ENCODE peak calls at places on chromosomes 13 and 19, in four cellular contexts. X is OCI-LY7, H is osteoblast, N is DMS53. F is an unnamed sample.

GRCh38 chr13:82062772-82063171 is 1721.8 kb upstream of the SPRY2 start:
- DNase-seq in X (no peak), H (no peak), N (no peak), F (no peak)

GRCh38 chr13:75836441-75836840 is 200.3 kb downstream of the LMO7 start:
- DNase-seq in X (no peak), H (no peak), N (peak), F (no peak)

GRCh38 chr13:97285221-97285955 is 63.3 kb downstream of the MBNL2 start:
- DNase-seq in X (no peak), H (no peak), N (no peak), F (no peak)

GRCh38 chr19:46015961-46016425 is 6.9 kb downstream of the PGLYRP1 start:
- DNase-seq in X (no peak), H (no peak), N (peak), F (no peak)

GRCh38 chr13:91699863-91700262 is 301.4 kb downstream of the GPC5 start:
- DNase-seq in X (no peak), H (no peak), N (no peak), F (no peak)

GRCh38 chr19:43594710-43595604 is 977 bp downstream of the IRGQ start:
- DNase-seq in X (peak), H (peak), N (peak), F (peak)

GRCh38 chr19:46697142-46697960 is 19.6 kb downstream of the PRKD2 start:
- DNase-seq in X (peak), H (peak), N (peak), F (peak)

GRCh38 chr19:35241417-35241816 is 7.4 kb upstream of the LSR start:
- DNase-seq in X (no peak), H (no peak), N (no peak), F (peak)

GRCh38 chr19:56383826-56384605 is 9.3 kb downstream of the ZNF582 start:
- DNase-seq in X (no peak), H (peak), N (no peak), F (no peak)

GRCh38 chr13:50587839-50588373 is 255.6 kb downstream of the DLEU7 start:
- DNase-seq in X (no peak), H (peak), N (no peak), F (no peak)

GRCh38 chr13:99995503-99996176 is 14.1 kb downstream of the ZIC2 start:
- DNase-seq in X (no peak), H (peak), N (peak), F (no peak)

GRCh38 chr13:48559638-48560320 is 26.9 kb upstream of the RCBTB2 start:
- DNase-seq in X (no peak), H (peak), N (no peak), F (no peak)

GRCh38 chr19:15680923-15681322 is 8.0 kb downstream of the CYP4F12 start:
- DNase-seq in X (no peak), H (no peak), N (no peak), F (no peak)

GRCh38 chr19:47376589-47377144 is 27.6 kb downstream of the DHX34 start:
- DNase-seq in X (no peak), H (peak), N (no peak), F (no peak)

GRCh38 chr19:10510301-10510802 is 6.9 kb downstream of the S1PR5 start:
- DNase-seq in X (peak), H (peak), N (peak), F (no peak)

F was measured in MV-4-11.